ENCODE peak calls at places on chromosomes 3 and 15, in seven cellular contexts. A is GM13977; N is NCI-H1092; M is stimulated activated CD4-positive, alpha-beta T cell treated with anti-CD3 and anti-CD28 coated beads, Interleukin-15, amount 100 ng/mL, for 1 hour; C is activated effector memory CD4-positive, alpha-beta T cell treated with Interleukin-2 at 50 U/mL for 16 hours; O is HL-60; W is stromal cell of bone marrow. D is an unnamed sample.
A peak's percentile ranks its signal among the peaks of the same experiment; 100 is the strongest.

GRCh38 chr3:53809764-53810400 is 36.3 kb downstream of the CHDH start:
- DNase-seq in A (no peak), N (no peak), M (no peak), C (no peak), O (no peak), W (no peak), D (no peak)

GRCh38 chr3:23916886-23917815 is at the start of the genes NKIRAS1 and RPL15:
- DNase-seq in A (peak; percentile 93), N (peak; percentile 93), M (peak; percentile 91), C (peak; percentile 96), O (peak; percentile 98), W (peak; percentile 94), D (peak; percentile 23)

GRCh38 chr15:77024273-77025065 is 29.5 kb downstream of the PSTPIP1 start:
- DNase-seq in A (peak; percentile 87), N (peak; percentile 31), M (peak; percentile 60), C (peak; percentile 46), O (peak; percentile 37), W (no peak), D (no peak)

GRCh38 chr3:59737209-59737608 is 687.4 kb upstream of the CFAP20DC start:
- DNase-seq in A (no peak), N (no peak), M (no peak), C (no peak), O (no peak), W (no peak), D (no peak)

GRCh38 chr15:81315452-81316203 is 8.3 kb downstream of the STARD5 start:
- DNase-seq in A (no peak), N (no peak), M (no peak), C (no peak), O (no peak), W (no peak), D (no peak)

GRCh38 chr3:128321418-128321817 is 145.3 kb downstream of the DNAJB8 start:
- DNase-seq in A (no peak), N (no peak), M (no peak), C (no peak), O (no peak), W (no peak), D (no peak)

GRCh38 chr3:31936661-31937060 is 44.4 kb downstream of the OSBPL10 start:
- DNase-seq in A (no peak), N (no peak), M (no peak), C (no peak), O (no peak), W (peak; percentile 36), D (no peak)

GRCh38 chr3:31724681-31725080 is 192.0 kb downstream of the STT3B start:
- DNase-seq in A (peak; percentile 22), N (no peak), M (no peak), C (no peak), O (peak; percentile 19), W (peak; percentile 2), D (no peak)

GRCh38 chr3:193301441-193301840 is 60.4 kb downstream of the PLAAT1 start:
- DNase-seq in A (no peak), N (no peak), M (no peak), C (no peak), O (no peak), W (no peak), D (no peak)

GRCh38 chr3:149371723-149372114 is 5.7 kb downstream of the TM4SF1 start:
- DNase-seq in A (no peak), N (no peak), M (no peak), C (no peak), O (no peak), W (no peak), D (no peak)

GRCh38 chr3:183701744-183702143 is 4.1 kb downstream of the YEATS2 start:
- DNase-seq in A (no peak), N (no peak), M (no peak), C (no peak), O (no peak), W (no peak), D (no peak)

GRCh38 chr3:80767599-80767998 is 993.8 kb downstream of the GBE1 start:
- DNase-seq in A (no peak), N (no peak), M (no peak), C (no peak), O (no peak), W (no peak), D (no peak)

GRCh38 chr3:177521305-177521704 is 324.0 kb upstream of the TBL1XR1 start:
- DNase-seq in A (no peak), N (no peak), M (no peak), C (no peak), O (no peak), W (no peak), D (no peak)

GRCh38 chr3:195270350-195271115 is 426 bp downstream of the XXYLT1 start:
- DNase-seq in A (peak; percentile 82), N (peak; percentile 68), M (no peak), C (no peak), O (peak; percentile 67), W (peak; percentile 54), D (no peak)

D was measured in cortex of kidney.